ENCODE peak calls at places on chromosomes 12 and 14, in six cellular contexts. F, P, A, U, Z and T are unnamed samples.

GRCh38 chr14:61433169-61433568 is 111.8 kb downstream of the PRKCH start:
- DNase-seq in A (no peak), P (no peak), F (no peak), U (no peak), Z (no peak), T (no peak)

GRCh38 chr12:92065018-92065499 is 80.6 kb downstream of the BTG1 start:
- DNase-seq in U (peak), A (no peak), P (no peak), F (peak), Z (peak), T (no peak)

GRCh38 chr14:85537526-85537925 is 7.6 kb downstream of the FLRT2 start:
- DNase-seq in U (no peak), A (no peak), P (no peak), F (no peak), Z (no peak), T (no peak)

GRCh38 chr14:105151131-105151837 is 17.3 kb downstream of the JAG2 start:
- DNase-seq in A (no peak), Z (no peak), P (no peak), F (no peak), U (no peak), T (no peak)

GRCh38 chr12:94386422-94386821 is 73.2 kb downstream of the CEP83 start:
- DNase-seq in A (no peak), F (peak), Z (no peak), P (no peak), U (no peak), T (no peak)

GRCh38 chr12:113889806-113890581 is 76.1 kb downstream of the RBM19 start:
- DNase-seq in Z (no peak), P (no peak), A (no peak), U (no peak), F (no peak), T (no peak)

GRCh38 chr14:103084021-103084919 is at the start of gene LBHD2:
- DNase-seq in F (no peak), P (no peak), A (no peak), Z (no peak), U (no peak), T (no peak)

GRCh38 chr12:10016881-10017280 is 6.5 kb downstream of the CLEC12B start:
- DNase-seq in U (peak), F (no peak), A (no peak), P (no peak), Z (no peak), T (no peak)

GRCh38 chr14:24179961-24180726 is 8.3 kb downstream of the REC8 start:
- DNase-seq in U (peak), A (no peak), F (peak), P (peak), Z (no peak), T (peak)

GRCh38 chr12:3132636-3133409 is 55.6 kb downstream of the TSPAN9 start:
- DNase-seq in Z (no peak), U (peak), A (no peak), F (peak), P (no peak), T (no peak)

GRCh38 chr12:18250313-18250916 is 10.9 kb upstream of the PIK3C2G start:
- DNase-seq in P (peak), Z (peak), U (peak), F (peak), A (peak), T (no peak)

GRCh38 chr12:124904306-124905098 is 9.9 kb downstream of the UBC start:
- DNase-seq in A (peak), U (peak), Z (peak), F (peak), P (peak), T (peak)

GRCh38 chr14:38001501-38001900 is 206.2 kb upstream of the SSTR1 start:
- DNase-seq in U (no peak), F (no peak), A (no peak), Z (no peak), P (no peak), T (no peak)

GRCh38 chr12:3490848-3491382 is at the start of gene PRMT8:
- DNase-seq in F (no peak), A (no peak), P (no peak), U (peak), Z (no peak), T (peak)

GRCh38 chr12:42450248-42450647 is 124.3 kb downstream of the PPHLN1 start:
- DNase-seq in A (no peak), U (peak), F (no peak), Z (no peak), P (no peak), T (peak)

GRCh38 chr14:44339862-44340261 is 167.2 kb downstream of the FSCB start:
- DNase-seq in P (no peak), Z (no peak), F (no peak), A (no peak), U (no peak), T (no peak)

GRCh38 chr14:61940669-61941420 is 178.6 kb downstream of the SNAPC1 start:
- DNase-seq in A (no peak), F (no peak), Z (no peak), U (no peak), P (no peak), T (no peak)

GRCh38 chr12:58176296-58176869 is 235.0 kb downstream of the ATP23 start:
- DNase-seq in P (no peak), A (peak), U (peak), Z (peak), F (peak), T (peak)

GRCh38 chr12:48957141-48958048 is at the start of gene ARF3:
- DNase-seq in P (peak), A (peak), U (peak), Z (peak), F (peak), T (peak)

GRCh38 chr12:25236190-25236589 is 14.5 kb downstream of the KRAS start:
- DNase-seq in U (peak), Z (no peak), A (no peak), F (no peak), P (no peak), T (peak)

GRCh38 chr12:52347016-52347415 is 20.3 kb downstream of the KRT85 start:
- DNase-seq in Z (no peak), U (no peak), A (no peak), F (no peak), P (no peak), T (no peak)

GRCh38 chr12:32098112-32098511 is 8.5 kb upstream of the BICD1 start:
- DNase-seq in A (no peak), P (no peak), Z (no peak), F (no peak), U (no peak), T (no peak)

GRCh38 chr14:96748371-96748770 is 48.8 kb upstream of the VRK1 start:
- DNase-seq in P (no peak), A (no peak), F (no peak), U (no peak), Z (no peak), T (no peak)

GRCh38 chr14:41062826-41063225 is 543.9 kb upstream of the LRFN5 start:
- DNase-seq in U (peak), Z (no peak), A (no peak), F (no peak), P (no peak), T (no peak)

GRCh38 chr12:19794116-19794515 is 354.8 kb downstream of the AEBP2 start:
- DNase-seq in U (no peak), F (no peak), P (peak), A (no peak), Z (no peak), T (no peak)

GRCh38 chr12:100168562-100168961 is 25.9 kb upstream of the BLTP3B start:
- DNase-seq in U (no peak), A (no peak), Z (no peak), P (no peak), F (no peak), T (no peak)

GRCh38 chr12:100166232-100166631 is 23.6 kb upstream of the BLTP3B start:
- DNase-seq in F (no peak), P (no peak), U (no peak), Z (no peak), A (no peak), T (no peak)

GRCh38 chr12:100165356-100165755 is 22.7 kb upstream of the BLTP3B start:
- DNase-seq in U (no peak), P (no peak), Z (no peak), F (no peak), A (no peak), T (no peak)

GRCh38 chr12:100163416-100164152 is 20.9 kb upstream of the BLTP3B start:
- DNase-seq in U (peak), P (no peak), A (peak), Z (peak), F (peak), T (peak)

GRCh38 chr12:100164153-100164704 is 21.6 kb upstream of the BLTP3B start:
- DNase-seq in U (no peak), Z (no peak), A (no peak), P (no peak), F (no peak), T (no peak)
- H3K4me3 ChIP-seq in U (peak), Z (no peak), A (peak), P (peak), F (no peak), T (no peak)

DNA sequence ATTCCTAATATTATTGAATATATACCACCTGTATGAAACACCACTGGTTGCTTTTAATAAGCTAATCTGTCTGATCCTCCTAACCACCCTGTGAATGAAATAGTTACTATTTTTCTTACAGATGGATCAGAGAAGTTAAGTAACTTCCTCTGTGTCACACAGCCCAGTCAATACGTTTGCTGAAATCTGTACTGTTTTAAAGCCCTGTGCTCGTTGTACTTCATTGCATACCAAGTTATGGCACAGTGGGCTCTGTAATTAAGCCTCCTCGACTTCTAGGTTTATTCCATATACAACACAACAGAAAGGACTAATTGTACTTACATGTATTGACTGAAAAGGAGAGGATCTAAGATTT is 137.9 kb downstream of the TPH2 start:
- DNase-seq in Z (no peak), A (no peak), P (no peak), F (no peak), U (no peak), T (no peak)
- H3K4me3 ChIP-seq in Z (no peak), A (no peak), P (no peak), F (no peak), U (no peak), T (no peak)

GRCh38 chr12:81757731-81758325 is 1.3 kb downstream of the PPFIA2 start:
- DNase-seq in U (no peak), F (no peak), Z (no peak), P (no peak), A (no peak), T (no peak)
- H3K4me3 ChIP-seq in U (no peak), F (no peak), Z (peak), P (peak), A (peak), T (peak)

GRCh38 chr12:50248406-50248805 is 34.9 kb downstream of the LIMA1 start:
- DNase-seq in P (no peak), U (no peak), F (no peak), A (no peak), Z (no peak), T (no peak)
- H3K4me3 ChIP-seq in P (no peak), U (no peak), F (no peak), A (no peak), Z (no peak), T (no peak)

DNA sequence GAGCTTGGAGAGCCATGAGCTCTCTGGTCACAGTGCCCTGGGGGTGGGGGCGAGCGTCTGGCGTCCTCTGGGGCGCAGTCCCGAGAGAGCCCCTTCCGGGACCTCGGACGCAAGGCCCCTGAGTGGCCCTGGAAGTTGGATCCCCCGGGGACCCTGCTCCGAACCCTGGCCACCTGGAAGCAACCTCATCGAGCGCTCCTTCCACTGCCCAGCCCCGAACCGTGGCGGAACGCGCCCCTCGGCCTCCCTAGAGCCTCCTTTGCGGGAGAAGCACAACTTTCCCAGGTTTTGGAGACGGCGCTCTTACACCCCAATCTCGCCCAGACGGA is 1.2 kb downstream of the NOS1 start:
- DNase-seq in Z (no peak), A (no peak), P (no peak), F (no peak), U (no peak), T (no peak)
- H3K4me3 ChIP-seq in Z (no peak), A (no peak), P (no peak), F (no peak), U (no peak), T (no peak)

GRCh38 chr14:91945776-91946305 is 1.7 kb downstream of the FBLN5 start:
- DNase-seq in Z (no peak), F (no peak), U (no peak), A (no peak), P (no peak), T (no peak)
- H3K4me3 ChIP-seq in Z (no peak), F (no peak), U (peak), A (peak), P (peak), T (no peak)

GRCh38 chr14:47676301-47676617 is 854 bp upstream of the MDGA2 start:
- DNase-seq in U (no peak), A (no peak), P (no peak), F (no peak), Z (no peak), T (no peak)
- H3K4me3 ChIP-seq in U (no peak), A (peak), P (peak), F (no peak), Z (no peak), T (peak)